ENCODE peak calls at places on chromosomes 13 and 19, in four cellular contexts. R is COR-L47, Q is Caco-2, G is AG08396. Y is an unnamed sample.

GRCh38 chr19:55484571-55485438 is at the start of gene NAT14:
- DNase-seq in Q (peak), R (peak), G (peak), Y (peak)

GRCh38 chr19:51521357-51521756 is 10.1 kb downstream of the SIGLEC6 start:
- DNase-seq in R (no peak), Q (no peak), G (no peak), Y (no peak)

GRCh38 chr19:44845286-44845611 is 848 bp upstream of the NECTIN2 start:
- DNase-seq in Q (no peak), R (no peak), G (no peak), Y (no peak)

GRCh38 chr19:48158210-48158790 is 11.8 kb downstream of the LIG1 start:
- DNase-seq in Q (no peak), G (no peak), R (no peak), Y (no peak)

GRCh38 chr13:73480784-73481183 is 422.0 kb downstream of the KLF5 start:
- DNase-seq in G (no peak), Q (no peak), R (no peak), Y (no peak)

GRCh38 chr13:113542751-113543424 is 41.7 kb upstream of the TFDP1 start:
- DNase-seq in R (no peak), Q (no peak), G (no peak), Y (no peak)

GRCh38 chr19:50420127-50420526 is 1.4 kb downstream of the SPIB start:
- DNase-seq in G (no peak), Q (no peak), R (no peak), Y (no peak)

GRCh38 chr19:14248578-14249011 is 42.6 kb upstream of the ADGRL1 start:
- DNase-seq in Q (peak), R (peak), G (no peak), Y (peak)

GRCh38 chr13:24618219-24618955 is 61.8 kb upstream of the ATP12A start:
- DNase-seq in R (no peak), Q (no peak), G (no peak), Y (no peak)

Y was measured in DMS79 treated with DMSO at 0.1 percent for 48 hours.